ENCODE peak calls at places on chromosomes 1 and 21, in six cellular contexts. J is EH, Y is endothelial cell, A is NCI-H460, R is GDM1, K is NCI-H1436. N is an unnamed sample.
A peak's percentile ranks its signal among the peaks of the same experiment; 100 is the strongest.

GRCh38 chr1:29682171-29682917 is 446.0 kb downstream of the PTPRU start:
- DNase-seq in Y (no peak), K (no peak), R (no peak), A (no peak), J (no peak), N (peak; percentile 2)

GRCh38 chr1:21966247-21967000 is 10.4 kb upstream of the CELA3B start:
- DNase-seq in J (peak; percentile 93), R (no peak), A (no peak), K (no peak), Y (no peak), N (no peak)

GRCh38 chr1:147598631-147599361 is 57.5 kb downstream of the BCL9 start:
- DNase-seq in Y (peak; percentile 47), A (no peak), K (no peak), R (no peak), J (peak; percentile 12), N (peak; percentile 36)

GRCh38 chr1:219699870-219700269 is 87.0 kb upstream of the ZC3H11B start:
- DNase-seq in R (no peak), Y (no peak), J (no peak), K (no peak), A (no peak), N (no peak)

GRCh38 chr21:28705616-28706015 is 287.1 kb downstream of the LTN1 start:
- DNase-seq in A (no peak), K (no peak), J (peak; percentile 54), Y (no peak), R (no peak), N (no peak)

GRCh38 chr1:31695327-31695726 is 8.5 kb downstream of the COL16A1 start:
- DNase-seq in R (no peak), Y (no peak), A (no peak), K (no peak), J (no peak), N (no peak)

GRCh38 chr21:16535100-16535418 is 805.3 kb downstream of the USP25 start:
- DNase-seq in Y (no peak), R (no peak), J (no peak), K (peak; percentile 15), A (peak; percentile 58), N (no peak)

GRCh38 chr1:206912445-206913095 is 9.2 kb downstream of the FCMR start:
- DNase-seq in J (peak; percentile 82), K (peak; percentile 85), Y (peak; percentile 67), R (peak; percentile 62), A (peak; percentile 86), N (peak; percentile 54)

GRCh38 chr1:228334954-228335353 is 71.7 kb downstream of the TRIM11 start:
- DNase-seq in J (no peak), A (no peak), K (no peak), Y (no peak), R (no peak), N (no peak)

GRCh38 chr1:17755120-17755519 is at the start of gene ACTL8:
- DNase-seq in R (no peak), Y (peak; percentile 36), J (no peak), A (no peak), K (no peak), N (no peak)

GRCh38 chr1:194338241-194338948 is 1152.0 kb upstream of the B3GALT2 start:
- DNase-seq in R (no peak), J (peak; percentile 28), K (no peak), A (no peak), Y (no peak), N (no peak)

GRCh38 chr1:43256675-43257570 is 12.9 kb upstream of the TMEM125 start:
- DNase-seq in A (no peak), K (no peak), R (no peak), J (no peak), Y (no peak), N (no peak)

GRCh38 chr1:201774224-201774982 is 54.6 kb upstream of the IPO9 start:
- DNase-seq in K (no peak), A (no peak), J (peak; percentile 90), R (no peak), Y (no peak), N (no peak)

GRCh38 chr1:67791261-67791660 is 42.0 kb downstream of the GNG12 start:
- DNase-seq in R (no peak), A (no peak), J (no peak), K (no peak), Y (no peak), N (no peak)

GRCh38 chr1:234603221-234604204 is 6.5 kb downstream of the IRF2BP2 start:
- DNase-seq in R (no peak), K (no peak), Y (no peak), A (no peak), J (peak; percentile 66), N (no peak)